ENCODE peak calls at places on chromosomes 12 and 14, in five cellular contexts. D is sigmoid colon, O is upper lobe of left lung, P is GM23338, T is SK-N-SH. G is an unnamed sample.

GRCh38 chr14:98907981-98908544 is 363.9 kb downstream of the BCL11B start:
- DNase-seq in D (no peak), O (peak), P (no peak), T (no peak), G (no peak)

GRCh38 chr12:50314629-50315312 is 31.5 kb upstream of the LIMA1 start:
- DNase-seq in D (no peak), O (no peak), P (peak), T (peak), G (no peak)

GRCh38 chr14:74510955-74511354 is 17.4 kb downstream of the ISCA2 start:
- DNase-seq in D (peak), O (peak), P (no peak), T (no peak), G (no peak)

GRCh38 chr12:119175115-119175514 is 3.6 kb upstream of the HSPB8 start:
- DNase-seq in D (no peak), O (no peak), P (no peak), T (no peak), G (no peak)

GRCh38 chr14:24277606-24278321 is 6.4 kb upstream of the RABGGTA start:
- DNase-seq in D (no peak), O (no peak), P (no peak), T (no peak), G (no peak)

GRCh38 chr14:47300801-47301200 is 374.6 kb downstream of the MDGA2 start:
- DNase-seq in D (no peak), O (no peak), P (peak), T (no peak), G (no peak)

GRCh38 chr12:67693895-67694294 is 45.4 kb downstream of the DYRK2 start:
- DNase-seq in D (no peak), O (no peak), P (no peak), T (no peak), G (no peak)

GRCh38 chr12:88339254-88339949 is 197.3 kb downstream of the TMTC3 start:
- DNase-seq in D (no peak), O (no peak), P (no peak), T (no peak), G (no peak)

GRCh38 chr14:105711058-105711620 is 184.8 kb downstream of the TMEM121 start:
- DNase-seq in D (no peak), O (peak), P (no peak), T (no peak), G (no peak)

DNA sequence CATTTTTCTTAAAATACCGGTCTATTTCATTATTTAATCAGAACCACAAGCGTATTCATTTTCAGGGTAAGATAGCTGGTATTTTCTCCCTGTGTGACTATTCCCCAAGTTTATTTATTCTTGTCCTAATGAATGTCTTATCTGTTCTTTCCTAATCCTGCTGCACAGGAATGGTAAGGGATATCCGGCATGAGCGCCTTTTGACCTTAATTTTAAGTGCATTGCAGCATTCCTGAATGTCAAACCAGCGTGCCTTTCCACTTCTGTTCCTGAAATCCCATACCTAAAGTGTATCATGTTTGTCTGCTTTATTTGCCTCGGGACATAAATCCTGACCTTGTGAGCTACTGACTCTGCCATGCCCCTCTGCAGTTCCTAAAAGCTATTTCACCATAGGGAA is 1713.2 kb upstream of the FLRT2 start:
- DNase-seq in D (no peak), O (no peak), P (no peak), T (no peak), G (no peak)
- TF ChIP-seq POLR2AphosphoS5 in D (no peak), O (no peak), P (no peak), T (no peak), G (no peak)

DNA sequence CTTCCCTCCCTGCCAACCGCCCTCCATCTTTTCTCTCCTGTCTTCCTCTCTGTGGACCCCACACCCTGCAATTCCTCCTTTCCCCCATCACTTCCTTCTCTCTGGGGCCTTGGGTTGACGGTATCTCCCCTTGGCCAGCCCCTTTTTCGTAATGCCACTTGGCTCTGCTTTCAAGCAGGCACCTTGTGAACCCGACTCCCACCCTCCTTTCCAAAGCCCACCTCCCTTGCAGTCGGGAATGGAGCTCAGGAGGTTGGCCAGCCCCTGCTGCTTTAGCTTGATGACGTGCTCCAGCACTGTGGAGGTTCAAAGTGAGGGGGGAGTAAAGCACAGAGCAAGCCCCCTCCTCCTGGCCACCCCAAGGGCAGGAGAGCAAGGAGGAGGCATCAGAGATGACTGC is 103.4 kb downstream of the ZFP36L1 start:
- DNase-seq in D (no peak), O (no peak), P (no peak), T (no peak), G (no peak)
- H3K4me3 ChIP-seq in D (no peak), O (no peak), P (no peak), T (no peak), G (no peak)

GRCh38 chr12:131628341-131628740 is 82.5 kb upstream of the SFSWAP start:
- DNase-seq in D (no peak), O (no peak), P (no peak), T (no peak), G (no peak)
- TF ChIP-seq POLR2AphosphoS5 in D (no peak), O (no peak), P (no peak), T (no peak), G (no peak)

GRCh38 chr12:132167610-132168310 is 23.5 kb downstream of the NOC4L start:
- DNase-seq in D (no peak), O (peak), P (no peak), T (no peak), G (no peak)
- H3K4me3 ChIP-seq in D (no peak), O (no peak), P (no peak), T (no peak), G (no peak)

GRCh38 chr14:93186961-93187360 is 1.8 kb downstream of the LYSET start:
- DNase-seq in D (no peak), O (no peak), P (no peak), T (no peak), G (no peak)

GRCh38 chr14:93185333-93185688 is 194 bp downstream of the LYSET start:
- DNase-seq in D (no peak), O (no peak), P (no peak), T (no peak), G (no peak)

GRCh38 chr14:93186461-93186860 is 1.3 kb downstream of the LYSET start:
- DNase-seq in D (no peak), O (no peak), P (no peak), T (no peak), G (no peak)

GRCh38 chr14:93183596-93184317 is 940 bp downstream of the MOAP1 start:
- DNase-seq in D (no peak), O (no peak), P (no peak), T (peak), G (no peak)

GRCh38 chr14:93184391-93185332 is at the start of the genes LYSET and MOAP1:
- DNase-seq in D (peak), O (peak), P (peak), T (peak), G (no peak)
- TF ChIP-seq POLR2AphosphoS5 in D (peak), O (peak), P (peak), T (peak), G (peak)

GRCh38 chr12:110270125-110270962 is 10.7 kb upstream of the ATP2A2 start:
- DNase-seq in D (peak), O (no peak), P (no peak), T (peak), G (no peak)

GRCh38 chr12:110266980-110267620 is 13.9 kb upstream of the ATP2A2 start:
- DNase-seq in D (peak), O (no peak), P (no peak), T (peak), G (no peak)

GRCh38 chr12:110269622-110270124 is 11.4 kb upstream of the ATP2A2 start:
- DNase-seq in D (peak), O (no peak), P (peak), T (no peak), G (no peak)

GRCh38 chr12:110266381-110266909 is 14.6 kb upstream of the ATP2A2 start:
- DNase-seq in D (no peak), O (no peak), P (no peak), T (peak), G (no peak)

DNA sequence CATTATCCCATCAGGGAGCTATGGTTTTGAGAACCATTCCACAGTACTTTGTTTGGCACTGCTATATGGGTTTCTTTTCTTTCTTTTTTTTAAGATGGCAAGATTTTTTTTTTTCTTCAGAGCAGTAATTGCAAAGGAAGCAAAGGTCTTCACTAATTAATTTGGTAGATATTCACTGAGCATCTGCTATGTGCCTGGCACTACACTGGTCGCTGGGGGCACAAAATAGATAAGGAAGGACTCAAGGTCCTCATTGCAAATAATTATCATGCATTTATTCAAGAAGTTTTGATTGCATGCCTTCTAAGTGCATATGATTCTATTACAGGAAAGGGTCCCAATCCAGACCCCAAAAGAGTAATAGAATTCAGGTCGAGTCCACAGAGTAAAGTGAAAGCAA is 10.0 kb upstream of the ATP2A2 start:
- DNase-seq in D (no peak), O (no peak), P (no peak), T (no peak), G (no peak)
- H3K4me3 ChIP-seq in D (no peak), O (no peak), P (no peak), T (no peak), G (no peak)

GRCh38 chr14:90971687-90972086 is 88.8 kb downstream of the RPS6KA5 start:
- DNase-seq in D (no peak), O (no peak), P (no peak), T (no peak), G (no peak)

GRCh38 chr14:90968025-90968424 is 92.4 kb downstream of the RPS6KA5 start:
- DNase-seq in D (no peak), O (no peak), P (no peak), T (no peak), G (no peak)

GRCh38 chr14:90969493-90970166 is 90.8 kb downstream of the RPS6KA5 start:
- DNase-seq in D (no peak), O (no peak), P (no peak), T (no peak), G (no peak)

GRCh38 chr14:90966493-90966892 is 93.9 kb downstream of the RPS6KA5 start:
- DNase-seq in D (no peak), O (no peak), P (no peak), T (no peak), G (no peak)

DNA sequence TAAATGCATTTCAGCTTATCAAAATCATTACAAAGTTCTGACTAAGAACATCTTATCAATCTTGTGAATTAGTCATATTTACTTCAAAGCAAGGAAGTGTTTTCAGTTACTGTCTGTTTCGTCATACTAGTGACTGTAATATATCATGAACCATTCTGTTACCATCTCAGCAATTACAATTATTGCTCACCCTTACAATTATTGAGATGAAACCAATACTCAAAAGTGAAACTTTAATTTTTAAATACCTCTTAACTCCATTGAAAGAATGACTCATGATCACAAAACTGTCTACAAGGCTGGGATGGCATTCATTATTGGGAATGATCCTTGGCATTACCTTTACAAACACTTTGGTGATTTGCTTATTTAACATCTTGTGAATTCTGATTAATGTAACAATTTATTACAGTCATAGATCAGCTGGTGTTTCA is 90.3 kb downstream of the RPS6KA5 start:
- DNase-seq in D (no peak), O (no peak), P (no peak), T (no peak), G (no peak)
- TF ChIP-seq POLR2AphosphoS5 in D (no peak), O (no peak), P (no peak), T (no peak), G (no peak)